ENCODE peak calls at places on chromosome 14, in eight cellular contexts. R, O, M, E, G, N, X and C are unnamed samples.

GRCh38 chr14:91835920-91836843 is 31.2 kb downstream of the TC2N start:
- DNase-seq in E (peak), G (peak), R (no peak), M (peak), N (no peak), X (peak), O (peak), C (peak)

GRCh38 chr14:75295061-75295461 is 16.4 kb downstream of the FOS start:
- DNase-seq in E (peak), R (no peak), O (peak), G (peak), M (peak), X (peak), N (peak), C (peak)

GRCh38 chr14:36955376-36955775 is 217.0 kb downstream of the SLC25A21 start:
- DNase-seq in R (no peak), O (no peak), M (no peak), E (no peak), N (no peak), X (no peak), G (no peak), C (no peak)

GRCh38 chr14:24068711-24069410 is 2.5 kb upstream of the CPNE6 start:
- DNase-seq in X (no peak), R (no peak), G (no peak), E (no peak), M (no peak), N (no peak), O (no peak), C (no peak)

GRCh38 chr14:60339571-60339970 is 90.5 kb downstream of the PPM1A start:
- DNase-seq in E (no peak), O (no peak), M (no peak), X (no peak), R (no peak), G (no peak), N (no peak), C (no peak)

GRCh38 chr14:28297559-28297958 is 469.0 kb upstream of the FOXG1 start:
- DNase-seq in X (no peak), E (no peak), O (no peak), R (no peak), N (no peak), M (no peak), G (peak), C (no peak)

GRCh38 chr14:89310211-89310610 is 106.8 kb downstream of the FOXN3 start:
- DNase-seq in G (no peak), E (no peak), M (no peak), X (no peak), N (no peak), R (no peak), O (no peak), C (no peak)

GRCh38 chr14:73460691-73461127 is 2.4 kb upstream of the NUMB start:
- DNase-seq in E (no peak), N (peak), R (no peak), X (no peak), M (peak), G (peak), O (no peak), C (no peak)

GRCh38 chr14:88667555-88668273 is 104.9 kb downstream of the ZC3H14 start:
- DNase-seq in E (peak), O (no peak), M (peak), G (peak), N (peak), R (peak), X (peak), C (peak)

GRCh38 chr14:59126714-59127436 is 61.6 kb upstream of the DAAM1 start:
- DNase-seq in E (no peak), G (peak), M (peak), X (peak), R (no peak), O (no peak), N (peak), C (no peak)

GRCh38 chr14:100816950-100817901 is 8.7 kb upstream of the MEG3 start:
- DNase-seq in R (no peak), X (no peak), O (no peak), N (no peak), E (no peak), G (no peak), M (no peak), C (no peak)

GRCh38 chr14:100820945-100821344 is 5.0 kb upstream of the MEG3 start:
- DNase-seq in G (no peak), E (no peak), X (no peak), R (no peak), M (no peak), N (no peak), O (no peak), C (no peak)

GRCh38 chr14:100819829-100820475 is 6.0 kb upstream of the MEG3 start:
- DNase-seq in N (no peak), M (no peak), G (no peak), E (no peak), R (no peak), X (no peak), O (no peak), C (no peak)

GRCh38 chr14:100818221-100818699 is 7.7 kb upstream of the MEG3 start:
- DNase-seq in N (no peak), G (no peak), M (no peak), E (no peak), X (no peak), R (no peak), O (no peak), C (no peak)

DNA sequence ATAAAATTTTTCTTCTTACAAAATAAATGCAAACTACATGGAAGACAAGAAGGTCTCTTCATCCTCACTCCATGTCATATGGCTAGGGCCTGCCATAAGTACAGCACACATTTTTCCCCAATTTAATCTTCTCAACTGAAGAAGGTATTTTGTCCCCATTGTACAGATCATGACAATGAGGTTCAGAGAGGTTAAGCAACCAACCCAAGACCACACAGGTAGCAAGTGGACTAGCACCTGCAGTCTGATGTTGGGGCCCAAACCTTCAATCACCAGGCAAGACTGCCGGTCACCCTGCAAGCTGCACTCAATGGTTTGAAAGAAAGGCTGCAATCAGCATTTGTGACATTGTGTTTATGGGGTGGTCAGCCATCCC is 6.5 kb upstream of the MEG3 start:
- DNase-seq in G (no peak), X (no peak), M (no peak), O (no peak), E (no peak), N (no peak), R (no peak), C (no peak)
- TF ChIP-seq CTCF in G (no peak), X (no peak), M (no peak), O (no peak), E (no peak), N (no peak), R (no peak), C (no peak)

GRCh38 chr14:104816678-104816945 is 15.7 kb downstream of the ZBTB42 start:
- DNase-seq in G (no peak), E (peak), R (no peak), M (no peak), N (no peak), O (no peak), X (no peak), C (no peak)
- H3K4me3 ChIP-seq in G (peak), E (peak), R (peak), M (peak), N (peak), O (peak), X (peak), C (peak)

GRCh38 chr14:103692871-103693270 is 22.4 kb downstream of the XRCC3 start:
- DNase-seq in N (no peak), O (no peak), M (no peak), R (no peak), E (no peak), X (no peak), G (no peak), C (no peak)

GRCh38 chr14:103695331-103696026 is 19.8 kb downstream of the XRCC3 start:
- DNase-seq in O (no peak), X (no peak), E (no peak), R (no peak), G (no peak), N (no peak), M (no peak), C (no peak)

GRCh38 chr14:103696027-103696402 is 19.2 kb downstream of the XRCC3 start:
- DNase-seq in R (no peak), G (no peak), X (no peak), O (peak), N (no peak), E (no peak), M (no peak), C (no peak)

GRCh38 chr14:103693514-103693913 is 21.7 kb downstream of the XRCC3 start:
- DNase-seq in X (no peak), M (no peak), O (no peak), N (no peak), G (no peak), E (no peak), R (no peak), C (no peak)

GRCh38 chr14:103694572-103695026 is 20.7 kb downstream of the XRCC3 start:
- DNase-seq in E (no peak), R (no peak), M (no peak), G (no peak), X (no peak), O (no peak), N (no peak), C (no peak)
- TF ChIP-seq CTCF in E (no peak), R (no peak), M (no peak), G (no peak), X (no peak), O (no peak), N (no peak), C (no peak)

GRCh38 chr14:105053421-105053820 is 11.8 kb downstream of the GPR132 start:
- DNase-seq in M (no peak), X (no peak), N (no peak), G (no peak), R (no peak), O (no peak), E (no peak), C (no peak)
- H3K4me3 ChIP-seq in M (no peak), X (no peak), N (no peak), G (no peak), R (no peak), O (no peak), E (no peak), C (no peak)

GRCh38 chr14:77032483-77032853 is 4.0 kb upstream of the IRF2BPL start:
- DNase-seq in G (no peak), R (no peak), X (no peak), O (no peak), E (no peak), M (no peak), N (no peak), C (no peak)

GRCh38 chr14:77031680-77032482 is 3.4 kb upstream of the IRF2BPL start:
- DNase-seq in G (peak), R (no peak), M (peak), E (no peak), O (no peak), X (no peak), N (peak), C (peak)

GRCh38 chr14:77033622-77034521 is 5.4 kb upstream of the IRF2BPL start:
- DNase-seq in O (peak), N (peak), X (peak), R (peak), M (peak), G (peak), E (peak), C (peak)

GRCh38 chr14:77035267-77035666 is 6.8 kb upstream of the IRF2BPL start:
- DNase-seq in E (no peak), O (no peak), N (no peak), R (no peak), M (no peak), X (no peak), G (no peak), C (no peak)

DNA sequence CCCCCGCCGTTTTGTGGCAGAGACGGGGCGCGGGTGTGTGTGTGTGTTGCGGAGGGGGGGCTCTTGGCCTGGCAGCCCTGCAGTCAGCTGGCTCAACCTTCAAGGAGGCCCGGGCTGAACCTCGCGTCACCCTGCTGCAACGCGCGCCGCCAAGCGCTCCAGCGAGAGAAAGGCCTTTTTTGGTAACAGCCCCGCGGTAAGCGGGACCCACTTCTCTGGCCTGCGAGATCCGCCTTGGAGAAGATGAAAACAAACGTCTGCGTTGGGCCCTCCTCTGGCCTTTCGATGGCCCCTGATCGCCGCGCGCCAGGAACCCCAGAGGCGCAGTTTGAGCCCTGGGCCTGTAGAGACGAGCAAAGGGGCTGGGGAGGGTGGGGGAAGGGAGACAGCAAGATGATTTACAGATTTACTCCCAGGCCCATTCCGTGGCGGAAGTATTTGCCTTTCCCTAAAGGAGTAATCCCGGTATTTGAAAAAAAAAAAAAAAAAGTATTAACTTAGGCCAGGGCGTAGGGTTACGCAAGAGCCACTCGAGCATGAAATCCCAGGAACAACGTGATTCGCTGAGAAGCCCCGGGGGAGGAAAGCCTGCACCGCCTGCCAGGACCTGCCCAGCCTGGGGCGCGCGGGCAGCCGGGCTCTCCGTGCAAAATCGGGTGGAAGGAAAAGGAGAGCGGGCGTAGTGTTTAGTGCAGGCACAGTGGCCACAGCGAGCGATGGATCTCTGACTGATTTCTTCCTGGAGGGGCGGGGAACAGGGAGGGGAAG is 4.5 kb upstream of the IRF2BPL start:
- DNase-seq in O (peak), E (peak), X (peak), M (peak), R (peak), N (peak), G (peak), C (peak)
- TF ChIP-seq CTCF in O (no peak), E (no peak), X (peak), M (no peak), R (no peak), N (peak), G (peak), C (no peak)

DNA sequence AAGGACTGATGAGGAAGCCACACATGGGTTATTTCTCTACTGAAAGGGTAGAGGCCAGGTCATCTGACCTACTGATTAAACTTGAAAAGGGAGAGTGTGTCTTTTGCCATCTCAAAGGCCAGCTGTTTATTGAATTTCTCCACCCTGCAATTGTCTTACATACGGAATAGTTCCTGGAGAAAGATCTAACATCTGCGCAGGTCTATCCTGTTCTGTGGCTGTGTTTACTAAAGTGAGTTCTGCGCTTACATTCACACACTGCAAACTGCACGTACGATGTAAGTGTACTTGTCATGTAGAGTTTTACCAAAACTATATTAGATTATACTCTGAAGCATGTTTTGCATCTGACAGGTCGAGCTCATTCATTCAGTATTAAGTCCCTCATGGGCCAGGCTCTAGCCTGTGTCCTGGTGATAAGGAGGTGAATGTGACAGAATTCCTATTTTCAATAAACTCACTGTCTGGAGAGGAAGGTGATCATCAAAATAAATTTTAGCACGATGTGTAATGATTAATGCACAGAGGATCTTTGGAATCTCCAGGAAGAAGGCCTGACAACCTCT is 96.6 kb downstream of the PRKCH start:
- DNase-seq in G (no peak), O (no peak), M (no peak), N (no peak), E (no peak), X (no peak), R (no peak), C (no peak)
- H3K4me3 ChIP-seq in G (no peak), O (no peak), M (no peak), N (no peak), E (no peak), X (no peak), R (no peak), C (no peak)

DNA sequence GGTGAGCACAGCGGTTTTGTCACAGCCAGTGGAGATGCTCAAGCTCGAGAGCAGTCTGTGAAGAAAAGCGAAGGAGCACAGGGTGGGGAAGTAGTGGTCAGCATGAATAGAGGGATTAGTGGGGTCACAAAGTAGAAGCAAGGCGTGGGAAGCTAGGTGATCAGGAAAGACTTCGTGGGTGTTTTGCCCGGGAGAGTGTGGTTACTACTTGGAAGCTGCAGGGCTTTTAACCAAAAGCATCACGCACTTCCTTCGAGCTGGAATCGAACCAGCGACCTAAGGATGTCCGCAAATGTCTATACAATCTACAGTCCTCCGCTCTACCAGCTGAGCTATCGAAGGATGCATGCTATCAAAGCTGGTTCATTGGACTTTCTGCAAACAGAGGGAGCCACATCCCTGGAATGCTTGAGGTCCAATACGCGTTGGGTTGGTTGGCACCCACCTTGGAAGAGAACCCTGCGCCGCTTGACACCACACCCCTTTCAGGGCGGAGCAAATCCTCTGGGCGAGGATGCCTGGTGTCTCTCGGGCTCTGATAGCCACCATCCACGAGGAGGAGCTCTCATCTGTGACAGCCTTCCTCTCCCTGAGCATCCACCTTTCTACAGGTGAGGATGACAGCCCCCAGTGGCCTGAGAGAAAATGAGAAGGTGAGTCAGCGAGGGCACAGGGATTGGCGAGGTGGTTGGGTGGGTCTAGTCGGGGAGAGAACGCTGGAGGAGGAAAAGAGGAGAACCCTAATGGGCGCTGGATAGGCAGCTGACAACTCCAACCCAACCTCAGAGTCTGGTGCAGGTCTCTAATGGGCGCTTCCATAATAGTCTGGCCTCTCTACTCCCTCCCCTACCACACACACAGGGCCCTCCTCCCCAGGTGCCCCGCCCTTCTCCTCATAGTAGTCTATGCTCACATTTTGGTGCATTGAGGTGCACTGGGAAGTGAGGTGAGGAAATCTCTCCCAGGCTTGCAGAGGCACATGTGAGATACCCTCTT is 16.0 kb upstream of the OR6S1 start:
- DNase-seq in X (peak), R (no peak), G (no peak), O (no peak), N (no peak), M (peak), E (no peak), C (no peak)
- TF ChIP-seq CTCF in X (peak), R (no peak), G (no peak), O (peak), N (no peak), M (no peak), E (peak), C (no peak)

DNA sequence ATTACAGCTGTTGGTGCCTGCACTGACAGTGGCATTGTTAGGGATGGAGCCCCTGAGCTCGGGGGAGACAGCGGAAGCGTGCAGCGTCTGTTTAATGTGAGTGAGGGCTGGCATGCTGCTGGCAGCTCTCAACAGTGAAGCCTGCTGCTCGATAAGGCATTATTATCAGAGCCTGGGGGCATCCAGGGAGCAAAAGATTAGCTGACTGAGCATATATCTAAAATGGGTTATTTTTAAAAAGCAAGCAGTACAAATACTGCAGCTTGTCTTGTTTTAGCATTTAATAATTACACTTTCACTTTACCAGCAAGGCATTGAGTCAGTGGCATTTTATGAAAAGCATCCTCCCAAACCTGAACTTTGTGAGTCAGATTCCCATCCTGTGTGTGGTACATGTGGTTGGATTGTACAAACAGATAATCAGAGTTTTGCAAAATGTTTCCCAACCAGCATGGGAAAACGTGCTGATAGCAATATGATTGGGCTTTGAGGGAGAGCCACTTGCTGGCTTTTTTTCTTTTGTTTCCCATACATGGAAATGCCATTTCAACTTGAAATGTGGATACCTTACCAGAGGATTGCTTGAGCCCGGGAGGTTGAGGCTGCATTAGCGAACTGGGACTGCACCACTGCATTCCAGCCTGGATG is 150.8 kb downstream of the PRKCH start:
- DNase-seq in M (peak), X (peak), G (peak), R (no peak), E (peak), N (peak), O (peak), C (peak)
- H3K4me3 ChIP-seq in M (peak), X (peak), G (peak), R (peak), E (no peak), N (peak), O (peak), C (peak)

GRCh38 chr14:32932302-32932920 is 6.3 kb upstream of the NPAS3 start:
- DNase-seq in R (no peak), E (no peak), X (no peak), M (no peak), N (no peak), O (no peak), G (no peak), C (no peak)

GRCh38 chr14:32932921-32933622 is 5.6 kb upstream of the NPAS3 start:
- DNase-seq in R (peak), G (no peak), O (peak), E (no peak), X (no peak), N (no peak), M (no peak), C (peak)

GRCh38 chr14:32933943-32934890 is 4.5 kb upstream of the NPAS3 start:
- DNase-seq in O (no peak), N (peak), M (peak), E (no peak), G (peak), X (no peak), R (peak), C (no peak)

GRCh38 chr14:32934891-32935633 is 3.6 kb upstream of the NPAS3 start:
- DNase-seq in E (no peak), M (peak), N (no peak), G (no peak), R (peak), X (no peak), O (no peak), C (peak)

DNA sequence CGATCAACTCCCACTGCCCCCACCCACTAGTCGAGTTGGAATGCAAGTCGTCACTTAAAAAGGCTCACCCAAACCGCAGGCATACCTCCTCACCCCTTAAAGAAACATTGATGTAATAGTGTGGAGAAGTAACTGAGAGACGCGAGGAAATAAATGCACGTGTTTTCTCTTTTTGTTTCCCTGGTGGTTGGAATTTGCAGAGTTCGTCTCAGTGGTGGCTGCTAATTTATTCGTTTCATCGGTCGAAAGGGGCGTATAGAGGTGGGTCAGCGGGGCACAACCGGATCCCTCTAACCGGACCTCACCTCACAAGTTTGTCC is 5.1 kb upstream of the NPAS3 start:
- DNase-seq in E (no peak), N (no peak), G (peak), X (no peak), O (no peak), R (no peak), M (peak), C (no peak)
- TF ChIP-seq CTCF in E (no peak), N (peak), G (no peak), X (no peak), O (no peak), R (peak), M (peak), C (no peak)